ENCODE peak calls at places on chromosomes 12 and 14, in five cellular contexts. H is H1, N is GM12892, T is SK-N-SH, K is GM12878. D is an unnamed sample.

GRCh38 chr14:36207500-36207899 is 31.0 kb upstream of the PTCSC3 start:
- DNase-seq in H (no peak), N (no peak), T (peak; percentile 14), K (no peak), D (peak; percentile 35)

GRCh38 chr14:85599939-85600338 is 70.0 kb downstream of the FLRT2 start:
- DNase-seq in H (no peak), N (no peak), T (no peak), K (no peak), D (no peak)

GRCh38 chr14:40074169-40074568 is 641.9 kb upstream of the FBXO33 start:
- DNase-seq in H (no peak), N (no peak), T (no peak), K (no peak), D (no peak)

GRCh38 chr12:12726543-12727093 is 9.4 kb downstream of the CDKN1B start:
- DNase-seq in H (no peak), N (no peak), T (peak; percentile 26), K (no peak), D (no peak)

GRCh38 chr14:97350894-97351713 is 553.9 kb downstream of the VRK1 start:
- DNase-seq in H (no peak), N (no peak), T (no peak), K (no peak), D (no peak)

GRCh38 chr12:84455598-84455997 is 457.0 kb downstream of the SLC6A15 start:
- DNase-seq in H (no peak), N (no peak), T (peak; percentile 0), K (no peak), D (no peak)

GRCh38 chr12:49882248-49882850 is 21.4 kb downstream of the FAIM2 start:
- DNase-seq in H (no peak), N (no peak), T (peak; percentile 60), K (no peak), D (no peak)

GRCh38 chr12:22334696-22335290 is at the start of gene ST8SIA1:
- DNase-seq in H (peak; percentile 61), N (peak; percentile 4), T (peak; percentile 73), K (no peak), D (peak; percentile 7)

GRCh38 chr12:104482113-104482512 is 25.4 kb downstream of the CHST11 start:
- DNase-seq in H (no peak), N (no peak), T (no peak), K (no peak), D (no peak)

GRCh38 chr12:50764116-50764860 is 387 bp downstream of the ATF1 start:
- DNase-seq in H (peak; percentile 83), N (peak; percentile 66), T (peak; percentile 91), K (no peak), D (no peak)

GRCh38 chr14:105317546-105317945 is 3.0 kb downstream of the PACS2 start:
- DNase-seq in H (no peak), N (no peak), T (peak; percentile 31), K (no peak), D (no peak)

GRCh38 chr14:105365681-105366080 is 32.7 kb upstream of the TEX22 start:
- DNase-seq in H (no peak), N (no peak), T (no peak), K (no peak), D (no peak)

GRCh38 chr12:58509116-58509885 is 411.0 kb downstream of the LRIG3 start:
- DNase-seq in H (no peak), N (no peak), T (no peak), K (no peak), D (no peak)

GRCh38 chr12:5901416-5901815 is 43.6 kb downstream of the ANO2 start:
- DNase-seq in H (no peak), N (no peak), T (no peak), K (no peak), D (no peak)

GRCh38 chr14:93832665-93833064 is 44.4 kb upstream of the PRIMA1 start:
- DNase-seq in H (no peak), N (no peak), T (peak; percentile 81), K (no peak), D (no peak)

GRCh38 chr12:41663487-41664258 is 475.6 kb downstream of the PDZRN4 start:
- DNase-seq in H (no peak), N (no peak), T (peak; percentile 49), K (no peak), D (peak; percentile 28)

GRCh38 chr12:16112626-16113560 is 164.6 kb downstream of the SLC15A5 start:
- DNase-seq in H (peak; percentile 54), N (no peak), T (no peak), K (no peak), D (no peak)

GRCh38 chr12:72359416-72359815 is 87.2 kb downstream of the TRHDE start:
- DNase-seq in H (no peak), N (no peak), T (no peak), K (no peak), D (no peak)

GRCh38 chr12:12803186-12803585 is 10.0 kb upstream of the DDX47 start:
- DNase-seq in H (no peak), N (peak; percentile 56), T (peak; percentile 27), K (no peak), D (peak; percentile 62)

GRCh38 chr12:111311011-111311410 is 57.9 kb downstream of the PHETA1 start:
- DNase-seq in H (no peak), N (no peak), T (no peak), K (no peak), D (no peak)

GRCh38 chr12:45623221-45623620 is 106.3 kb upstream of the ARID2 start:
- DNase-seq in H (no peak), N (no peak), T (no peak), K (no peak), D (no peak)

GRCh38 chr14:105364100-105364708 is 34.1 kb upstream of the TEX22 start:
- DNase-seq in H (no peak), N (no peak), T (peak; percentile 95), K (no peak), D (no peak)

GRCh38 chr12:125467363-125467762 is 402.1 kb downstream of the AACS start:
- DNase-seq in H (no peak), N (no peak), T (no peak), K (no peak), D (no peak)

GRCh38 chr14:73916324-73916723 is 29.7 kb downstream of the ZNF410 start:
- DNase-seq in H (no peak), N (no peak), T (no peak), K (no peak), D (no peak)

GRCh38 chr14:26389646-26390508 is 208.0 kb downstream of the NOVA1 start:
- DNase-seq in H (no peak), N (no peak), T (no peak), K (no peak), D (no peak)

GRCh38 chr14:104196461-104197180 is 58.2 kb downstream of the KIF26A start:
- DNase-seq in H (no peak), N (no peak), T (no peak), K (no peak), D (no peak)

GRCh38 chr12:2488596-2488995 is 306.2 kb upstream of the FKBP4 start:
- DNase-seq in H (no peak), N (no peak), T (no peak), K (no peak), D (no peak)

GRCh38 chr12:2488131-2488530 is 306.6 kb upstream of the FKBP4 start:
- DNase-seq in H (no peak), N (no peak), T (no peak), K (no peak), D (no peak)

GRCh38 chr12:2487278-2487677 is 307.5 kb upstream of the FKBP4 start:
- DNase-seq in H (no peak), N (no peak), T (no peak), K (no peak), D (no peak)

GRCh38 chr12:2490746-2491145 is 304.0 kb upstream of the FKBP4 start:
- DNase-seq in H (no peak), N (no peak), T (no peak), K (no peak), D (no peak)

GRCh38 chr12:2489266-2489665 is 305.5 kb upstream of the FKBP4 start:
- DNase-seq in H (no peak), N (no peak), T (no peak), K (no peak), D (no peak)
- TF ChIP-seq TAF1 in H (no peak), N (no peak), T (no peak), K (no peak), D (no peak)

DNA sequence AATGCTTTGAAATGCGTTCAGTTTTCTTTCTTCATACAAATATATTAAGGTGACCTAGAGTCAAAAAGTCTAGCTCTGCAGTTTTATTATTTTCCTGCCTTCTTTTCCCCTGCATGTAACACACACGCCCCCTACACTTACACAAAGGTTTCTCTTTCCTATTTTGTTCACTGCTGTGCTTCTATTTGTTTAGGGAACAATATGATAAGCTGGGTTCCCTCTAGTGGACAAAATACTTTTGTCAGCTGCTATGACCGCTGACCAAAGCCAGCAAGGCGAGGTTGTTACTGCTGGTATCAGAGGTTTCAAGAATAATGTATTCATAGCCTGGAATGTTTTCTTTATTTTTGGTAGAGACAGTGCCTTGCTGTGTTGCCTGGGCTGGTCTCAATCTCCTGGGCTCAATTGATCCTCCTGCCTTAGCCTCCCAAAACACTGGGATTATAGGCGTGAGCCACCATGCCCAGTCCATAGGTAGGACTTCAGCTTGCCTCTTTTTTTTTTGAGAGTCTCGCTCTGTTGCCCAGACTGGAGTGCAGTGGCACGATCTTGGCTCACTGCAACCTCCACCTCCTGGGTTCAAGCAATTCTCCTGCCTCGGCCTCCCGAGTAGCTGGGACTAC is 33.4 kb downstream of the FNTB start:
- DNase-seq in H (no peak), N (no peak), T (peak; percentile 59), K (no peak), D (peak; percentile 85)
- TF ChIP-seq TAF1 in H (no peak), N (no peak), T (no peak), K (no peak), D (no peak)

GRCh38 chr12:14655284-14655683 is 41.1 kb downstream of the GUCY2C start:
- DNase-seq in H (no peak), N (no peak), T (no peak), K (no peak), D (no peak)
- TF ChIP-seq TAF1 in H (no peak), N (no peak), T (no peak), K (no peak), D (no peak)

GRCh38 chr12:132363661-132364347 is 34.4 kb upstream of the GALNT9 start:
- DNase-seq in H (no peak), N (no peak), T (no peak), K (no peak), D (no peak)
- TF ChIP-seq TAF1 in H (no peak), N (no peak), T (no peak), K (no peak), D (no peak)

DNA sequence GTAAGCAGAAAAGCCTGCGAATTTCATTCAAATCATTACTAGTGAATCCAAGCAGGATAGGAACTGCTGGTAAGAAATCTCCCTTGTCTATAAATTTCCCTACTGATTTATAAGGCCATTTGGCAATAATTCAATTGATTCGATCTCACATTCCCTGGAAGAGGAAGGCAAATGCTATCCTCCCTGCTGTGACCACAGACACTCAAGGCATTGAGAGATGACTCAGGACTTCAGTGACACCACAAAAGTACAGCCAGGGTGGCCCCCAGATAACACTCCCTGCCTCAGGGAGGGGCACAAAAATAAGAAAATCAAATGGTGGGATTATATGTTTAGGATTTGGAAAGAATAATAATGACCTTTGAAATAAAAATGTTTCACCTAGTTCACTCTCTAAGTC is 162.7 kb downstream of the GRIP1 start:
- DNase-seq in H (no peak), N (no peak), T (no peak), K (no peak), D (no peak)
- TF ChIP-seq TAF1 in H (no peak), N (no peak), T (no peak), K (no peak), D (no peak)

GRCh38 chr12:100718212-100718611 is 76.4 kb upstream of the ANO4 start:
- DNase-seq in H (no peak), N (no peak), T (no peak), K (no peak), D (no peak)
- TF ChIP-seq TAF1 in H (no peak), N (no peak), T (peak; percentile 83), K (no peak), D (no peak)